ENCODE peak calls at places on chromosomes 11 and 22, in five cellular contexts. One of them, this sample, is unnamed.
A peak's percentile ranks its signal among the peaks of the same experiment; 100 is the strongest.

GRCh38 chr11:504053-504993 is 2.7 kb downstream of the RNH1 start:
- DNase-seq in EH: peak; percentile 54
- DNase-seq in ACHN: no peak
- DNase-seq in HEK293T: no peak
- DNase-seq in SJSA1: no peak
- DNase-seq in this sample: no peak

GRCh38 chr11:132626446-132626845 is 905.9 kb downstream of the OPCML start:
- DNase-seq in EH: no peak
- DNase-seq in ACHN: no peak
- DNase-seq in HEK293T: no peak
- DNase-seq in SJSA1: no peak
- DNase-seq in this sample: no peak

GRCh38 chr11:17652556-17652955 is 66.8 kb upstream of the MYOD1 start:
- DNase-seq in EH: no peak
- DNase-seq in ACHN: no peak
- DNase-seq in HEK293T: no peak
- DNase-seq in SJSA1: peak; percentile 38
- DNase-seq in this sample: no peak

GRCh38 chr11:14967581-14968214 is 4.5 kb downstream of the CALCA start:
- DNase-seq in EH: no peak
- DNase-seq in ACHN: no peak
- DNase-seq in HEK293T: no peak
- DNase-seq in SJSA1: no peak
- DNase-seq in this sample: no peak

GRCh38 chr11:9780929-9781328 is 117.1 kb downstream of the SWAP70 start:
- DNase-seq in EH: no peak
- DNase-seq in ACHN: no peak
- DNase-seq in HEK293T: no peak
- DNase-seq in SJSA1: no peak
- DNase-seq in this sample: no peak

GRCh38 chr22:23745780-23746179 is 5.1 kb downstream of the ZNF70 start:
- DNase-seq in EH: no peak
- DNase-seq in ACHN: no peak
- DNase-seq in HEK293T: no peak
- DNase-seq in SJSA1: no peak
- DNase-seq in this sample: no peak

GRCh38 chr11:17077240-17077519 is 287 bp downstream of the RPS13 start:
- DNase-seq in EH: no peak
- DNase-seq in ACHN: peak; percentile 12
- DNase-seq in HEK293T: no peak
- DNase-seq in SJSA1: peak; percentile 60
- DNase-seq in this sample: no peak

GRCh38 chr11:4111834-4112233 is 17.2 kb downstream of the RRM1 start:
- DNase-seq in EH: no peak
- DNase-seq in ACHN: no peak
- DNase-seq in HEK293T: no peak
- DNase-seq in SJSA1: no peak
- DNase-seq in this sample: no peak

GRCh38 chr11:746289-747175 is 732 bp upstream of the TALDO1 start:
- DNase-seq in EH: peak; percentile 26
- DNase-seq in ACHN: no peak
- DNase-seq in HEK293T: no peak
- DNase-seq in SJSA1: no peak
- DNase-seq in this sample: no peak

GRCh38 chr11:44507491-44507890 is 58.0 kb upstream of the CD82 start:
- DNase-seq in EH: no peak
- DNase-seq in ACHN: no peak
- DNase-seq in HEK293T: no peak
- DNase-seq in SJSA1: no peak
- DNase-seq in this sample: no peak

GRCh38 chr11:14644396-14645246 is 1.0 kb downstream of the PDE3B start:
- DNase-seq in EH: peak; percentile 9
- DNase-seq in ACHN: no peak
- DNase-seq in HEK293T: peak; percentile 47
- DNase-seq in SJSA1: peak; percentile 45
- DNase-seq in this sample: peak; percentile 29

GRCh38 chr22:48951836-48952235 is 875.8 kb downstream of the BRD1 start:
- DNase-seq in EH: no peak
- DNase-seq in ACHN: no peak
- DNase-seq in HEK293T: no peak
- DNase-seq in SJSA1: peak; percentile 26
- DNase-seq in this sample: no peak

GRCh38 chr22:25143161-25144076 is 56.2 kb upstream of the CRYBB3 start:
- DNase-seq in EH: no peak
- DNase-seq in ACHN: no peak
- DNase-seq in HEK293T: no peak
- DNase-seq in SJSA1: no peak
- DNase-seq in this sample: no peak